ENCODE peak calls at places on chromosomes 1 and 21, in five cellular contexts. O, S, X, F and Y are unnamed samples.
A peak's percentile ranks its signal among the peaks of the same experiment; 100 is the strongest.

GRCh38 chr1:180720753-180721152 is 88.9 kb downstream of the XPR1 start:
- DNase-seq in X (no peak), F (no peak), S (peak; percentile 20), O (no peak), Y (no peak)

GRCh38 chr1:211259596-211260126 is 495 bp downstream of the RCOR3 start:
- DNase-seq in F (no peak), S (no peak), X (no peak), O (peak; percentile 82), Y (peak; percentile 82)

GRCh38 chr1:12453400-12454343 is 164.3 kb downstream of the DHRS3 start:
- DNase-seq in F (peak; percentile 22), O (no peak), X (no peak), S (no peak), Y (no peak)

GRCh38 chr1:91511386-91511785 is 10.7 kb downstream of the CDC7 start:
- DNase-seq in S (peak; percentile 30), O (no peak), X (no peak), F (peak; percentile 53), Y (no peak)

GRCh38 chr1:162230096-162230495 is 146.6 kb downstream of the SPATA46 start:
- DNase-seq in X (peak; percentile 85), F (peak; percentile 35), O (no peak), S (peak; percentile 45), Y (peak; percentile 16)

GRCh38 chr1:183218981-183219621 is 33.0 kb downstream of the LAMC2 start:
- DNase-seq in O (no peak), X (peak; percentile 43), F (peak; percentile 53), S (no peak), Y (no peak)

GRCh38 chr1:221816899-221817298 is 75.0 kb upstream of the DUSP10 start:
- DNase-seq in O (no peak), F (peak; percentile 98), S (peak; percentile 58), X (no peak), Y (no peak)

GRCh38 chr1:247578946-247579460 is 9.2 kb upstream of the OR2G2 start:
- DNase-seq in O (no peak), X (no peak), S (no peak), F (no peak), Y (no peak)

GRCh38 chr1:6171546-6172124 is 8.5 kb downstream of the CHD5 start:
- DNase-seq in X (peak; percentile 74), S (no peak), O (no peak), F (no peak), Y (peak; percentile 66)

GRCh38 chr1:44673675-44674112 is 587 bp downstream of the TMEM53 start:
- DNase-seq in S (no peak), F (no peak), X (no peak), O (no peak), Y (no peak)

GRCh38 chr1:177495878-177496277 is 325.1 kb downstream of the BRINP2 start:
- DNase-seq in O (no peak), X (no peak), S (no peak), F (no peak), Y (no peak)

GRCh38 chr1:161721738-161722343 is 497 bp downstream of the FCRLB start:
- DNase-seq in X (no peak), S (peak; percentile 96), O (no peak), F (peak; percentile 92), Y (no peak)

GRCh38 chr1:115183711-115184259 is 94.5 kb upstream of the TSPAN2 start:
- DNase-seq in X (no peak), F (peak; percentile 35), O (no peak), S (no peak), Y (no peak)

GRCh38 chr1:1004780-1005697 is 5.1 kb upstream of the HES4 start:
- DNase-seq in X (peak; percentile 50), O (peak; percentile 67), S (no peak), F (peak; percentile 75), Y (peak; percentile 76)

GRCh38 chr1:234605983-234606730 is 3.8 kb downstream of the IRF2BP2 start:
- DNase-seq in F (peak; percentile 60), S (no peak), O (peak; percentile 68), X (no peak), Y (peak; percentile 64)

GRCh38 chr1:202107801-202108731 is 14.7 kb upstream of the GPR37L1 start:
- DNase-seq in X (no peak), S (peak; percentile 41), O (no peak), F (peak; percentile 70), Y (peak; percentile 27)

GRCh38 chr1:168431882-168432281 is 111.9 kb downstream of the XCL2 start:
- DNase-seq in O (no peak), F (no peak), X (no peak), S (no peak), Y (no peak)

GRCh38 chr1:36161656-36162531 is 5.9 kb downstream of the MAP7D1 start:
- DNase-seq in S (peak; percentile 99), F (peak; percentile 97), O (peak; percentile 32), X (peak; percentile 55), Y (no peak)

GRCh38 chr1:167198518-167199133 is 22.1 kb upstream of the POU2F1 start:
- DNase-seq in S (no peak), O (no peak), F (no peak), X (peak; percentile 49), Y (no peak)

GRCh38 chr1:3344395-3344794 is 110.1 kb upstream of the ARHGEF16 start:
- DNase-seq in S (no peak), O (no peak), F (no peak), X (no peak), Y (no peak)

GRCh38 chr1:156111355-156111962 is 3.1 kb upstream of the LMNA start:
- DNase-seq in S (no peak), O (no peak), X (no peak), F (peak; percentile 55), Y (no peak)

GRCh38 chr21:30255679-30256078 is 27.1 kb downstream of the KRTAP24-1 start:
- DNase-seq in O (no peak), X (no peak), S (no peak), F (no peak), Y (no peak)

GRCh38 chr1:63892632-63893395 is 119.0 kb downstream of the ROR1 start:
- DNase-seq in S (peak; percentile 53), F (peak; percentile 94), O (peak; percentile 52), X (no peak), Y (peak; percentile 27)

GRCh38 chr1:221774054-221774842 is 32.4 kb upstream of the DUSP10 start:
- DNase-seq in O (no peak), S (no peak), F (no peak), X (no peak), Y (no peak)

GRCh38 chr21:29077651-29078090 is 4.2 kb upstream of the CCT8 start:
- DNase-seq in O (no peak), S (no peak), X (no peak), F (peak; percentile 34), Y (no peak)

GRCh38 chr1:39196244-39197215 is 8.0 kb upstream of the MACF1 start:
- DNase-seq in S (peak; percentile 62), O (no peak), X (no peak), F (peak; percentile 76), Y (no peak)

GRCh38 chr21:34693192-34693810 is 24.5 kb downstream of the CLIC6 start:
- DNase-seq in X (peak; percentile 43), O (no peak), F (peak; percentile 74), S (peak; percentile 28), Y (peak; percentile 45)

GRCh38 chr1:53340660-53341520 is 13.0 kb upstream of the LRP8 start:
- DNase-seq in X (peak; percentile 3), S (no peak), F (peak; percentile 5), O (no peak), Y (no peak)